ENCODE peak calls at places on chromosomes 13 and 19, in ten cellular contexts. One of them, this sample, is unnamed.
A peak's percentile ranks its signal among the peaks of the same experiment; 100 is the strongest.

GRCh38 chr19:16588089-16588823 is 16.0 kb upstream of the SLC35E1 start:
- DNase-seq in brain microvascular endothelial cell: no peak
- DNase-seq in lower leg skin: no peak
- DNase-seq in stimulated activated CD8-positive, alpha-beta memory T cell treated with anti-CD3 and anti-CD28 coated beads, Interleukin-7, amount 100 ng/mL, for 24 hours: no peak
- DNase-seq in mesenchymal stem cell: no peak
- DNase-seq in nucleus accumbens: no peak
- DNase-seq in SW480: no peak
- DNase-seq in NCI-H1694: no peak
- DNase-seq in MCF 10A: no peak
- DNase-seq in stimulated activated CD4-positive, alpha-beta T cell treated with anti-CD3 and anti-CD28 coated beads, Interleukin-1b, Interleukin-23, amount 100 ng/mL, for 48 hours: peak; percentile 78
- DNase-seq in this sample: peak; percentile 26

GRCh38 chr19:49845433-49845832 is 5.5 kb upstream of the PTOV1 start:
- DNase-seq in stimulated activated CD4-positive, alpha-beta T cell treated with anti-CD3 and anti-CD28 coated beads, Interleukin-1b, Interleukin-23, amount 100 ng/mL, for 48 hours: no peak
- DNase-seq in nucleus accumbens: no peak
- DNase-seq in mesenchymal stem cell: no peak
- DNase-seq in brain microvascular endothelial cell: no peak
- DNase-seq in stimulated activated CD8-positive, alpha-beta memory T cell treated with anti-CD3 and anti-CD28 coated beads, Interleukin-7, amount 100 ng/mL, for 24 hours: no peak
- DNase-seq in lower leg skin: no peak
- DNase-seq in MCF 10A: no peak
- DNase-seq in NCI-H1694: no peak
- DNase-seq in SW480: no peak
- DNase-seq in this sample: no peak

GRCh38 chr19:54429176-54429495 is 13.9 kb downstream of the TTYH1 start:
- DNase-seq in MCF 10A: no peak
- DNase-seq in mesenchymal stem cell: no peak
- DNase-seq in brain microvascular endothelial cell: no peak
- DNase-seq in nucleus accumbens: no peak
- DNase-seq in NCI-H1694: no peak
- DNase-seq in stimulated activated CD8-positive, alpha-beta memory T cell treated with anti-CD3 and anti-CD28 coated beads, Interleukin-7, amount 100 ng/mL, for 24 hours: no peak
- DNase-seq in stimulated activated CD4-positive, alpha-beta T cell treated with anti-CD3 and anti-CD28 coated beads, Interleukin-1b, Interleukin-23, amount 100 ng/mL, for 48 hours: no peak
- DNase-seq in SW480: no peak
- DNase-seq in lower leg skin: no peak
- DNase-seq in this sample: no peak

GRCh38 chr13:76703621-76704020 is 182.6 kb downstream of the KCTD12 start:
- DNase-seq in mesenchymal stem cell: peak; percentile 19
- DNase-seq in stimulated activated CD8-positive, alpha-beta memory T cell treated with anti-CD3 and anti-CD28 coated beads, Interleukin-7, amount 100 ng/mL, for 24 hours: no peak
- DNase-seq in stimulated activated CD4-positive, alpha-beta T cell treated with anti-CD3 and anti-CD28 coated beads, Interleukin-1b, Interleukin-23, amount 100 ng/mL, for 48 hours: no peak
- DNase-seq in brain microvascular endothelial cell: no peak
- DNase-seq in MCF 10A: no peak
- DNase-seq in NCI-H1694: no peak
- DNase-seq in nucleus accumbens: no peak
- DNase-seq in lower leg skin: no peak
- DNase-seq in SW480: no peak
- DNase-seq in this sample: no peak

GRCh38 chr19:801030-801860 is 4.0 kb downstream of the PTBP1 start:
- DNase-seq in lower leg skin: no peak
- DNase-seq in brain microvascular endothelial cell: no peak
- DNase-seq in stimulated activated CD8-positive, alpha-beta memory T cell treated with anti-CD3 and anti-CD28 coated beads, Interleukin-7, amount 100 ng/mL, for 24 hours: no peak
- DNase-seq in stimulated activated CD4-positive, alpha-beta T cell treated with anti-CD3 and anti-CD28 coated beads, Interleukin-1b, Interleukin-23, amount 100 ng/mL, for 48 hours: no peak
- DNase-seq in nucleus accumbens: no peak
- DNase-seq in mesenchymal stem cell: no peak
- DNase-seq in MCF 10A: peak; percentile 75
- DNase-seq in NCI-H1694: no peak
- DNase-seq in SW480: no peak
- DNase-seq in this sample: no peak

GRCh38 chr19:1259206-1259872 is 9.8 kb upstream of the CIRBP start:
- DNase-seq in SW480: peak; percentile 81
- DNase-seq in MCF 10A: peak; percentile 74
- DNase-seq in stimulated activated CD8-positive, alpha-beta memory T cell treated with anti-CD3 and anti-CD28 coated beads, Interleukin-7, amount 100 ng/mL, for 24 hours: no peak
- DNase-seq in mesenchymal stem cell: peak; percentile 84
- DNase-seq in brain microvascular endothelial cell: no peak
- DNase-seq in lower leg skin: no peak
- DNase-seq in stimulated activated CD4-positive, alpha-beta T cell treated with anti-CD3 and anti-CD28 coated beads, Interleukin-1b, Interleukin-23, amount 100 ng/mL, for 48 hours: peak; percentile 66
- DNase-seq in nucleus accumbens: peak; percentile 11
- DNase-seq in NCI-H1694: no peak
- DNase-seq in this sample: no peak

GRCh38 chr19:45598267-45599011 is 3.6 kb downstream of the GPR4 start:
- DNase-seq in nucleus accumbens: no peak
- DNase-seq in MCF 10A: no peak
- DNase-seq in stimulated activated CD8-positive, alpha-beta memory T cell treated with anti-CD3 and anti-CD28 coated beads, Interleukin-7, amount 100 ng/mL, for 24 hours: no peak
- DNase-seq in NCI-H1694: no peak
- DNase-seq in brain microvascular endothelial cell: no peak
- DNase-seq in stimulated activated CD4-positive, alpha-beta T cell treated with anti-CD3 and anti-CD28 coated beads, Interleukin-1b, Interleukin-23, amount 100 ng/mL, for 48 hours: no peak
- DNase-seq in SW480: no peak
- DNase-seq in mesenchymal stem cell: no peak
- DNase-seq in lower leg skin: no peak
- DNase-seq in this sample: no peak

GRCh38 chr13:42215578-42216421 is 56.2 kb upstream of the AKAP11 start:
- DNase-seq in lower leg skin: no peak
- DNase-seq in stimulated activated CD4-positive, alpha-beta T cell treated with anti-CD3 and anti-CD28 coated beads, Interleukin-1b, Interleukin-23, amount 100 ng/mL, for 48 hours: peak; percentile 17
- DNase-seq in MCF 10A: peak; percentile 49
- DNase-seq in SW480: peak; percentile 41
- DNase-seq in stimulated activated CD8-positive, alpha-beta memory T cell treated with anti-CD3 and anti-CD28 coated beads, Interleukin-7, amount 100 ng/mL, for 24 hours: no peak
- DNase-seq in mesenchymal stem cell: peak; percentile 53
- DNase-seq in brain microvascular endothelial cell: peak; percentile 38
- DNase-seq in nucleus accumbens: no peak
- DNase-seq in NCI-H1694: peak; percentile 34
- DNase-seq in this sample: peak; percentile 4

GRCh38 chr19:48772503-48772953 is 17.2 kb downstream of the FGF21 start:
- DNase-seq in mesenchymal stem cell: no peak
- DNase-seq in brain microvascular endothelial cell: no peak
- DNase-seq in stimulated activated CD4-positive, alpha-beta T cell treated with anti-CD3 and anti-CD28 coated beads, Interleukin-1b, Interleukin-23, amount 100 ng/mL, for 48 hours: no peak
- DNase-seq in lower leg skin: peak; percentile 64
- DNase-seq in stimulated activated CD8-positive, alpha-beta memory T cell treated with anti-CD3 and anti-CD28 coated beads, Interleukin-7, amount 100 ng/mL, for 24 hours: no peak
- DNase-seq in MCF 10A: no peak
- DNase-seq in NCI-H1694: no peak
- DNase-seq in SW480: no peak
- DNase-seq in nucleus accumbens: no peak
- DNase-seq in this sample: no peak

GRCh38 chr13:106104281-106104901 is 431.1 kb downstream of the EFNB2 start:
- DNase-seq in lower leg skin: no peak
- DNase-seq in brain microvascular endothelial cell: peak; percentile 93
- DNase-seq in SW480: peak; percentile 47
- DNase-seq in MCF 10A: peak; percentile 86
- DNase-seq in mesenchymal stem cell: peak; percentile 79
- DNase-seq in stimulated activated CD8-positive, alpha-beta memory T cell treated with anti-CD3 and anti-CD28 coated beads, Interleukin-7, amount 100 ng/mL, for 24 hours: no peak
- DNase-seq in nucleus accumbens: no peak
- DNase-seq in stimulated activated CD4-positive, alpha-beta T cell treated with anti-CD3 and anti-CD28 coated beads, Interleukin-1b, Interleukin-23, amount 100 ng/mL, for 48 hours: no peak
- DNase-seq in NCI-H1694: no peak
- DNase-seq in this sample: peak; percentile 46

GRCh38 chr13:100789481-100789880 is 114.9 kb upstream of the TMTC4 start:
- DNase-seq in stimulated activated CD8-positive, alpha-beta memory T cell treated with anti-CD3 and anti-CD28 coated beads, Interleukin-7, amount 100 ng/mL, for 24 hours: no peak
- DNase-seq in nucleus accumbens: peak; percentile 17
- DNase-seq in SW480: no peak
- DNase-seq in lower leg skin: no peak
- DNase-seq in stimulated activated CD4-positive, alpha-beta T cell treated with anti-CD3 and anti-CD28 coated beads, Interleukin-1b, Interleukin-23, amount 100 ng/mL, for 48 hours: no peak
- DNase-seq in brain microvascular endothelial cell: peak; percentile 6
- DNase-seq in mesenchymal stem cell: peak; percentile 61
- DNase-seq in NCI-H1694: peak; percentile 31
- DNase-seq in MCF 10A: peak; percentile 14
- DNase-seq in this sample: peak; percentile 4

GRCh38 chr13:101757446-101758039 is 305.1 kb downstream of the ITGBL1 start:
- DNase-seq in lower leg skin: no peak
- DNase-seq in nucleus accumbens: no peak
- DNase-seq in stimulated activated CD4-positive, alpha-beta T cell treated with anti-CD3 and anti-CD28 coated beads, Interleukin-1b, Interleukin-23, amount 100 ng/mL, for 48 hours: no peak
- DNase-seq in mesenchymal stem cell: peak; percentile 45
- DNase-seq in SW480: peak; percentile 73
- DNase-seq in NCI-H1694: peak; percentile 58
- DNase-seq in stimulated activated CD8-positive, alpha-beta memory T cell treated with anti-CD3 and anti-CD28 coated beads, Interleukin-7, amount 100 ng/mL, for 24 hours: no peak
- DNase-seq in MCF 10A: peak; percentile 56
- DNase-seq in brain microvascular endothelial cell: no peak
- DNase-seq in this sample: peak; percentile 13

GRCh38 chr19:42563352-42564210 is 31.1 kb downstream of the CEACAM8 start:
- DNase-seq in NCI-H1694: peak; percentile 28
- DNase-seq in nucleus accumbens: peak; percentile 5
- DNase-seq in mesenchymal stem cell: peak; percentile 32
- DNase-seq in lower leg skin: no peak
- DNase-seq in MCF 10A: peak; percentile 60
- DNase-seq in stimulated activated CD4-positive, alpha-beta T cell treated with anti-CD3 and anti-CD28 coated beads, Interleukin-1b, Interleukin-23, amount 100 ng/mL, for 48 hours: peak; percentile 11
- DNase-seq in SW480: peak; percentile 76
- DNase-seq in brain microvascular endothelial cell: peak; percentile 36
- DNase-seq in stimulated activated CD8-positive, alpha-beta memory T cell treated with anti-CD3 and anti-CD28 coated beads, Interleukin-7, amount 100 ng/mL, for 24 hours: no peak
- DNase-seq in this sample: no peak

GRCh38 chr19:6059396-6059947 is 50.8 kb downstream of the RFX2 start:
- DNase-seq in mesenchymal stem cell: no peak
- DNase-seq in SW480: no peak
- DNase-seq in nucleus accumbens: no peak
- DNase-seq in NCI-H1694: no peak
- DNase-seq in stimulated activated CD8-positive, alpha-beta memory T cell treated with anti-CD3 and anti-CD28 coated beads, Interleukin-7, amount 100 ng/mL, for 24 hours: no peak
- DNase-seq in MCF 10A: no peak
- DNase-seq in brain microvascular endothelial cell: no peak
- DNase-seq in lower leg skin: no peak
- DNase-seq in stimulated activated CD4-positive, alpha-beta T cell treated with anti-CD3 and anti-CD28 coated beads, Interleukin-1b, Interleukin-23, amount 100 ng/mL, for 48 hours: no peak
- DNase-seq in this sample: no peak

GRCh38 chr19:55613930-55614710 is 8.7 kb downstream of the ZNF865 start:
- DNase-seq in lower leg skin: no peak
- DNase-seq in NCI-H1694: no peak
- DNase-seq in nucleus accumbens: no peak
- DNase-seq in mesenchymal stem cell: no peak
- DNase-seq in stimulated activated CD8-positive, alpha-beta memory T cell treated with anti-CD3 and anti-CD28 coated beads, Interleukin-7, amount 100 ng/mL, for 24 hours: no peak
- DNase-seq in brain microvascular endothelial cell: no peak
- DNase-seq in MCF 10A: no peak
- DNase-seq in stimulated activated CD4-positive, alpha-beta T cell treated with anti-CD3 and anti-CD28 coated beads, Interleukin-1b, Interleukin-23, amount 100 ng/mL, for 48 hours: no peak
- DNase-seq in SW480: no peak
- DNase-seq in this sample: no peak

GRCh38 chr13:31538067-31539042 is 201.0 kb upstream of the RXFP2 start:
- DNase-seq in stimulated activated CD4-positive, alpha-beta T cell treated with anti-CD3 and anti-CD28 coated beads, Interleukin-1b, Interleukin-23, amount 100 ng/mL, for 48 hours: no peak
- DNase-seq in MCF 10A: peak; percentile 72
- DNase-seq in mesenchymal stem cell: peak; percentile 25
- DNase-seq in SW480: peak; percentile 58
- DNase-seq in lower leg skin: no peak
- DNase-seq in brain microvascular endothelial cell: peak; percentile 82
- DNase-seq in stimulated activated CD8-positive, alpha-beta memory T cell treated with anti-CD3 and anti-CD28 coated beads, Interleukin-7, amount 100 ng/mL, for 24 hours: no peak
- DNase-seq in nucleus accumbens: no peak
- DNase-seq in NCI-H1694: no peak
- DNase-seq in this sample: peak; percentile 11

GRCh38 chr13:45925151-45925550 is 73.6 kb upstream of the SIAH3 start:
- DNase-seq in nucleus accumbens: no peak
- DNase-seq in lower leg skin: no peak
- DNase-seq in MCF 10A: peak; percentile 13
- DNase-seq in SW480: no peak
- DNase-seq in stimulated activated CD4-positive, alpha-beta T cell treated with anti-CD3 and anti-CD28 coated beads, Interleukin-1b, Interleukin-23, amount 100 ng/mL, for 48 hours: no peak
- DNase-seq in NCI-H1694: no peak
- DNase-seq in brain microvascular endothelial cell: peak; percentile 8
- DNase-seq in stimulated activated CD8-positive, alpha-beta memory T cell treated with anti-CD3 and anti-CD28 coated beads, Interleukin-7, amount 100 ng/mL, for 24 hours: no peak
- DNase-seq in mesenchymal stem cell: no peak
- DNase-seq in this sample: no peak

GRCh38 chr13:49247722-49248432 is at the start of gene CDADC1:
- DNase-seq in stimulated activated CD8-positive, alpha-beta memory T cell treated with anti-CD3 and anti-CD28 coated beads, Interleukin-7, amount 100 ng/mL, for 24 hours: peak; percentile 86
- DNase-seq in lower leg skin: peak; percentile 94
- DNase-seq in stimulated activated CD4-positive, alpha-beta T cell treated with anti-CD3 and anti-CD28 coated beads, Interleukin-1b, Interleukin-23, amount 100 ng/mL, for 48 hours: peak; percentile 92
- DNase-seq in NCI-H1694: peak; percentile 74
- DNase-seq in brain microvascular endothelial cell: peak; percentile 95
- DNase-seq in mesenchymal stem cell: peak; percentile 97
- DNase-seq in nucleus accumbens: peak; percentile 85
- DNase-seq in SW480: peak; percentile 95
- DNase-seq in MCF 10A: peak; percentile 95
- DNase-seq in this sample: peak; percentile 86

GRCh38 chr19:14031719-14032480 is at the start of gene IL27RA:
- DNase-seq in NCI-H1694: peak; percentile 44
- DNase-seq in brain microvascular endothelial cell: peak; percentile 15
- DNase-seq in stimulated activated CD4-positive, alpha-beta T cell treated with anti-CD3 and anti-CD28 coated beads, Interleukin-1b, Interleukin-23, amount 100 ng/mL, for 48 hours: peak; percentile 67
- DNase-seq in lower leg skin: no peak
- DNase-seq in mesenchymal stem cell: peak; percentile 70
- DNase-seq in MCF 10A: peak; percentile 60
- DNase-seq in nucleus accumbens: peak; percentile 24
- DNase-seq in stimulated activated CD8-positive, alpha-beta memory T cell treated with anti-CD3 and anti-CD28 coated beads, Interleukin-7, amount 100 ng/mL, for 24 hours: peak; percentile 55
- DNase-seq in SW480: peak; percentile 61
- DNase-seq in this sample: no peak

GRCh38 chr13:71712988-71713653 is 153.9 kb downstream of the DACH1 start:
- DNase-seq in stimulated activated CD8-positive, alpha-beta memory T cell treated with anti-CD3 and anti-CD28 coated beads, Interleukin-7, amount 100 ng/mL, for 24 hours: no peak
- DNase-seq in lower leg skin: no peak
- DNase-seq in mesenchymal stem cell: peak; percentile 55
- DNase-seq in brain microvascular endothelial cell: peak; percentile 58
- DNase-seq in nucleus accumbens: no peak
- DNase-seq in SW480: peak; percentile 40
- DNase-seq in MCF 10A: no peak
- DNase-seq in NCI-H1694: no peak
- DNase-seq in stimulated activated CD4-positive, alpha-beta T cell treated with anti-CD3 and anti-CD28 coated beads, Interleukin-1b, Interleukin-23, amount 100 ng/mL, for 48 hours: no peak
- DNase-seq in this sample: peak; percentile 5

GRCh38 chr19:50427997-50428425 is 4.7 kb upstream of the MYBPC2 start:
- DNase-seq in NCI-H1694: no peak
- DNase-seq in mesenchymal stem cell: peak; percentile 72
- DNase-seq in SW480: no peak
- DNase-seq in stimulated activated CD8-positive, alpha-beta memory T cell treated with anti-CD3 and anti-CD28 coated beads, Interleukin-7, amount 100 ng/mL, for 24 hours: no peak
- DNase-seq in brain microvascular endothelial cell: peak; percentile 73
- DNase-seq in lower leg skin: peak; percentile 84
- DNase-seq in stimulated activated CD4-positive, alpha-beta T cell treated with anti-CD3 and anti-CD28 coated beads, Interleukin-1b, Interleukin-23, amount 100 ng/mL, for 48 hours: no peak
- DNase-seq in nucleus accumbens: peak; percentile 53
- DNase-seq in MCF 10A: no peak
- DNase-seq in this sample: peak; percentile 13

GRCh38 chr19:58559275-58560006 is 1.0 kb upstream of the UBE2M start:
- DNase-seq in nucleus accumbens: no peak
- DNase-seq in NCI-H1694: no peak
- DNase-seq in lower leg skin: peak; percentile 89
- DNase-seq in SW480: peak; percentile 96
- DNase-seq in brain microvascular endothelial cell: peak; percentile 85
- DNase-seq in MCF 10A: peak; percentile 95
- DNase-seq in stimulated activated CD8-positive, alpha-beta memory T cell treated with anti-CD3 and anti-CD28 coated beads, Interleukin-7, amount 100 ng/mL, for 24 hours: peak; percentile 72
- DNase-seq in stimulated activated CD4-positive, alpha-beta T cell treated with anti-CD3 and anti-CD28 coated beads, Interleukin-1b, Interleukin-23, amount 100 ng/mL, for 48 hours: peak; percentile 84
- DNase-seq in mesenchymal stem cell: peak; percentile 95
- DNase-seq in this sample: peak; percentile 62

GRCh38 chr13:32636711-32637110 is 50.5 kb downstream of the PDS5B start:
- DNase-seq in lower leg skin: no peak
- DNase-seq in stimulated activated CD4-positive, alpha-beta T cell treated with anti-CD3 and anti-CD28 coated beads, Interleukin-1b, Interleukin-23, amount 100 ng/mL, for 48 hours: no peak
- DNase-seq in MCF 10A: no peak
- DNase-seq in NCI-H1694: no peak
- DNase-seq in mesenchymal stem cell: no peak
- DNase-seq in stimulated activated CD8-positive, alpha-beta memory T cell treated with anti-CD3 and anti-CD28 coated beads, Interleukin-7, amount 100 ng/mL, for 24 hours: no peak
- DNase-seq in brain microvascular endothelial cell: no peak
- DNase-seq in nucleus accumbens: no peak
- DNase-seq in SW480: no peak
- DNase-seq in this sample: no peak

GRCh38 chr13:29767006-29767405 is 83.4 kb downstream of the UBL3 start:
- DNase-seq in mesenchymal stem cell: peak; percentile 89
- DNase-seq in stimulated activated CD4-positive, alpha-beta T cell treated with anti-CD3 and anti-CD28 coated beads, Interleukin-1b, Interleukin-23, amount 100 ng/mL, for 48 hours: no peak
- DNase-seq in brain microvascular endothelial cell: no peak
- DNase-seq in lower leg skin: no peak
- DNase-seq in nucleus accumbens: no peak
- DNase-seq in stimulated activated CD8-positive, alpha-beta memory T cell treated with anti-CD3 and anti-CD28 coated beads, Interleukin-7, amount 100 ng/mL, for 24 hours: no peak
- DNase-seq in NCI-H1694: no peak
- DNase-seq in SW480: no peak
- DNase-seq in MCF 10A: no peak
- DNase-seq in this sample: no peak

GRCh38 chr19:10262771-10263170 is 8.1 kb upstream of the ICAM1 start:
- DNase-seq in mesenchymal stem cell: peak; percentile 14
- DNase-seq in stimulated activated CD4-positive, alpha-beta T cell treated with anti-CD3 and anti-CD28 coated beads, Interleukin-1b, Interleukin-23, amount 100 ng/mL, for 48 hours: no peak
- DNase-seq in lower leg skin: no peak
- DNase-seq in nucleus accumbens: no peak
- DNase-seq in stimulated activated CD8-positive, alpha-beta memory T cell treated with anti-CD3 and anti-CD28 coated beads, Interleukin-7, amount 100 ng/mL, for 24 hours: no peak
- DNase-seq in MCF 10A: no peak
- DNase-seq in NCI-H1694: no peak
- DNase-seq in SW480: no peak
- DNase-seq in brain microvascular endothelial cell: no peak
- DNase-seq in this sample: no peak

GRCh38 chr19:11405846-11406643 is 13.1 kb downstream of the RGL3 start:
- DNase-seq in MCF 10A: peak; percentile 49
- DNase-seq in NCI-H1694: no peak
- DNase-seq in brain microvascular endothelial cell: no peak
- DNase-seq in stimulated activated CD4-positive, alpha-beta T cell treated with anti-CD3 and anti-CD28 coated beads, Interleukin-1b, Interleukin-23, amount 100 ng/mL, for 48 hours: peak; percentile 37
- DNase-seq in lower leg skin: no peak
- DNase-seq in mesenchymal stem cell: no peak
- DNase-seq in stimulated activated CD8-positive, alpha-beta memory T cell treated with anti-CD3 and anti-CD28 coated beads, Interleukin-7, amount 100 ng/mL, for 24 hours: no peak
- DNase-seq in nucleus accumbens: no peak
- DNase-seq in SW480: no peak
- DNase-seq in this sample: no peak

GRCh38 chr13:40502236-40502635 is 164.2 kb downstream of the FOXO1 start:
- DNase-seq in stimulated activated CD8-positive, alpha-beta memory T cell treated with anti-CD3 and anti-CD28 coated beads, Interleukin-7, amount 100 ng/mL, for 24 hours: no peak
- DNase-seq in stimulated activated CD4-positive, alpha-beta T cell treated with anti-CD3 and anti-CD28 coated beads, Interleukin-1b, Interleukin-23, amount 100 ng/mL, for 48 hours: no peak
- DNase-seq in SW480: no peak
- DNase-seq in lower leg skin: no peak
- DNase-seq in mesenchymal stem cell: no peak
- DNase-seq in nucleus accumbens: no peak
- DNase-seq in brain microvascular endothelial cell: no peak
- DNase-seq in NCI-H1694: no peak
- DNase-seq in MCF 10A: peak; percentile 23
- DNase-seq in this sample: no peak

GRCh38 chr13:74305876-74306275 is 171.7 kb upstream of the KLF12 start:
- DNase-seq in stimulated activated CD4-positive, alpha-beta T cell treated with anti-CD3 and anti-CD28 coated beads, Interleukin-1b, Interleukin-23, amount 100 ng/mL, for 48 hours: no peak
- DNase-seq in brain microvascular endothelial cell: no peak
- DNase-seq in lower leg skin: no peak
- DNase-seq in stimulated activated CD8-positive, alpha-beta memory T cell treated with anti-CD3 and anti-CD28 coated beads, Interleukin-7, amount 100 ng/mL, for 24 hours: no peak
- DNase-seq in SW480: no peak
- DNase-seq in MCF 10A: peak; percentile 6
- DNase-seq in mesenchymal stem cell: no peak
- DNase-seq in NCI-H1694: no peak
- DNase-seq in nucleus accumbens: no peak
- DNase-seq in this sample: no peak

This sample was measured in pulmonary artery endothelial cell.